ENCODE peak calls at places on chromosome 5, in seven cellular contexts. M is lung, F is spleen, N is upper lobe of left lung, A is sigmoid colon, Z is dorsolateral prefrontal cortex, C is tibial artery. V is an unnamed sample.
A peak's percentile ranks its signal among the peaks of the same experiment; 100 is the strongest.

GRCh38 chr5:96664669-96665068 is 2.5 kb downstream of the CAST start:
- DNase-seq in M (no peak), F (no peak), N (no peak), A (no peak), Z (no peak), C (no peak), V (no peak)

GRCh38 chr5:84287964-84288363 is 96.7 kb downstream of the EDIL3 start:
- DNase-seq in M (no peak), F (no peak), N (no peak), A (no peak), Z (no peak), C (no peak), V (no peak)

GRCh38 chr5:179227578-179228311 is 117.5 kb downstream of the ADAMTS2 start:
- DNase-seq in M (no peak), F (peak; percentile 69), N (peak; percentile 16), A (peak; percentile 45), Z (no peak), C (peak; percentile 19), V (no peak)

GRCh38 chr5:16727937-16728336 is 111.1 kb upstream of the RETREG1 start:
- DNase-seq in M (no peak), F (no peak), N (peak; percentile 51), A (peak; percentile 69), Z (no peak), C (peak; percentile 33), V (peak; percentile 18)

GRCh38 chr5:16626696-16627264 is 10.0 kb upstream of the RETREG1 start:
- DNase-seq in M (no peak), F (no peak), N (no peak), A (no peak), Z (no peak), C (no peak), V (no peak)

GRCh38 chr5:103446813-103447212 is 115.8 kb downstream of the NUDT12 start:
- DNase-seq in M (no peak), F (no peak), N (no peak), A (no peak), Z (no peak), C (no peak), V (no peak)

GRCh38 chr5:55188656-55189380 is 15.8 kb upstream of the CDC20B start:
- DNase-seq in M (no peak), F (no peak), N (no peak), A (no peak), Z (no peak), C (no peak), V (peak; percentile 98)

GRCh38 chr5:116622375-116623075 is 47.9 kb upstream of the SEMA6A start:
- DNase-seq in M (no peak), F (no peak), N (no peak), A (no peak), Z (peak; percentile 30), C (no peak), V (no peak)

GRCh38 chr5:172641359-172642045 is 439 bp downstream of the NEURL1B start:
- DNase-seq in M (no peak), F (peak; percentile 56), N (no peak), A (peak; percentile 74), Z (peak; percentile 19), C (no peak), V (no peak)

GRCh38 chr5:151684690-151685361 is 1.9 kb downstream of the SPARC start:
- DNase-seq in M (peak; percentile 46), F (no peak), N (no peak), A (peak; percentile 87), Z (no peak), C (peak; percentile 69), V (no peak)

GRCh38 chr5:66443462-66444130 is 152.6 kb upstream of the MAST4 start:
- DNase-seq in M (no peak), F (no peak), N (no peak), A (no peak), Z (no peak), C (no peak), V (no peak)

GRCh38 chr5:6818594-6819512 is 105.6 kb downstream of the TENT4A start:
- DNase-seq in M (no peak), F (no peak), N (no peak), A (no peak), Z (no peak), C (no peak), V (no peak)

GRCh38 chr5:87020099-87020934 is 247.4 kb upstream of the RASA1 start:
- DNase-seq in M (peak; percentile 34), F (peak; percentile 76), N (peak; percentile 42), A (no peak), Z (peak; percentile 29), C (peak; percentile 60), V (no peak)

GRCh38 chr5:92370032-92370431 is 986.9 kb upstream of the ARRDC3 start:
- DNase-seq in M (no peak), F (no peak), N (no peak), A (no peak), Z (no peak), C (no peak), V (peak; percentile 13)

GRCh38 chr5:158463971-158464370 is 605.0 kb upstream of the CLINT1 start:
- DNase-seq in M (no peak), F (no peak), N (peak; percentile 37), A (peak; percentile 91), Z (no peak), C (peak; percentile 78), V (no peak)

GRCh38 chr5:180138976-180139730 is 67.6 kb upstream of the RNF130 start:
- DNase-seq in M (peak; percentile 21), F (no peak), N (no peak), A (no peak), Z (no peak), C (no peak), V (no peak)

GRCh38 chr5:126718246-126718868 is 58.6 kb upstream of the LMNB1 start:
- DNase-seq in M (no peak), F (no peak), N (no peak), A (no peak), Z (no peak), C (no peak), V (no peak)

GRCh38 chr5:157026789-157027424 is 32.0 kb downstream of the HAVCR1 start:
- DNase-seq in M (no peak), F (no peak), N (no peak), A (no peak), Z (no peak), C (no peak), V (peak; percentile 62)

GRCh38 chr5:33148076-33148501 is 292.7 kb upstream of the TARS1 start:
- DNase-seq in M (no peak), F (no peak), N (no peak), A (peak; percentile 78), Z (no peak), C (peak; percentile 47), V (no peak)

GRCh38 chr5:165940541-165940940 is 2350.9 kb upstream of the WWC1 start:
- DNase-seq in M (no peak), F (no peak), N (no peak), A (no peak), Z (no peak), C (no peak), V (no peak)

GRCh38 chr5:158119852-158120708 is 261.1 kb upstream of the CLINT1 start:
- DNase-seq in M (no peak), F (no peak), N (no peak), A (no peak), Z (no peak), C (no peak), V (no peak)

GRCh38 chr5:174832811-174833210 is 108.4 kb downstream of the MSX2 start:
- DNase-seq in M (no peak), F (no peak), N (no peak), A (no peak), Z (no peak), C (no peak), V (no peak)

GRCh38 chr5:96529559-96529958 is 96.5 kb upstream of the PCSK1 start:
- DNase-seq in M (no peak), F (no peak), N (no peak), A (no peak), Z (no peak), C (no peak), V (no peak)

GRCh38 chr5:115069087-115069968 is 100.4 kb downstream of the TRIM36 start:
- DNase-seq in M (no peak), F (no peak), N (no peak), A (no peak), Z (peak; percentile 28), C (peak; percentile 25), V (peak; percentile 59)

GRCh38 chr5:163612358-163613149 is 107.1 kb downstream of the MAT2B start:
- DNase-seq in M (no peak), F (no peak), N (no peak), A (no peak), Z (no peak), C (no peak), V (no peak)

GRCh38 chr5:135039526-135040296 is 5.7 kb upstream of the PITX1 start:
- DNase-seq in M (no peak), F (no peak), N (no peak), A (no peak), Z (no peak), C (no peak), V (no peak)
- H3K4me3 ChIP-seq in M (no peak overlapping the region), F (no peak overlapping the region), N (no peak overlapping the region), A (no peak overlapping the region), Z (no peak overlapping the region), C (peak overlapping the region; percentile 48), V (peak overlapping the region; percentile 6)

DNA sequence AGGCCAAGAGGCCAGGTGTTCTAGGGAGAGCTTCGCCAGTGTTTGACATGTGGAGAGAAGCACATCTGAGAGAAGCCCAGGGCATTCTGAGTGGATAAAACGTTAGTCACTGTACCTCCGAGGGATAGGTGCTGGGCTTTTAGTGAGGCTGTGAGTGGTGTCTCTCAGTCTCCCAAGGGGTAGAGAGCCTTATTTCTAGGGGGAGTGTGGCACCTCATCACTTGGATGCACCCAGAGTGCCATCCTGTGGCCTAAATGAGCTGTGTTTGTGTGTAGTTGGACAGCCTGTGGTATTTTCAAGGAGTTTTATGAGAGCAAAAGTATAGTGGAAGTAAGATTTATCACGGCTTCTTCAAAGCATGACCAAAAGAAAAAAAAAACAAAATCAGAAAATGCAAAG is 1046.9 kb upstream of the WWC1 start:
- DNase-seq in M (no peak), F (no peak), N (no peak), A (no peak), Z (no peak), C (no peak), V (peak; percentile 25)
- TF ChIP-seq CTCF in M (no peak), F (no peak), N (no peak), A (no peak), Z (peak; percentile 31), C (no peak), V (peak; percentile 84)

GRCh38 chr5:57776035-57776434 is 293.4 kb upstream of the ACTBL2 start:
- DNase-seq in M (no peak), F (no peak), N (no peak), A (no peak), Z (no peak), C (no peak), V (no peak)
- H3K4me3 ChIP-seq in M (no peak overlapping the region), F (no peak overlapping the region), N (no peak overlapping the region), A (no peak overlapping the region), Z (no peak overlapping the region), C (no peak overlapping the region), V (no peak overlapping the region)

GRCh38 chr5:138068742-138069375 is 15.0 kb upstream of the WNT8A start:
- DNase-seq in M (peak; percentile 80), F (peak; percentile 84), N (peak; percentile 77), A (peak; percentile 77), Z (peak; percentile 45), C (peak; percentile 72), V (peak; percentile 39)

GRCh38 chr5:138064526-138064925 is 19.3 kb upstream of the WNT8A start:
- DNase-seq in M (no peak), F (peak; percentile 13), N (no peak), A (no peak), Z (no peak), C (no peak), V (no peak)

DNA sequence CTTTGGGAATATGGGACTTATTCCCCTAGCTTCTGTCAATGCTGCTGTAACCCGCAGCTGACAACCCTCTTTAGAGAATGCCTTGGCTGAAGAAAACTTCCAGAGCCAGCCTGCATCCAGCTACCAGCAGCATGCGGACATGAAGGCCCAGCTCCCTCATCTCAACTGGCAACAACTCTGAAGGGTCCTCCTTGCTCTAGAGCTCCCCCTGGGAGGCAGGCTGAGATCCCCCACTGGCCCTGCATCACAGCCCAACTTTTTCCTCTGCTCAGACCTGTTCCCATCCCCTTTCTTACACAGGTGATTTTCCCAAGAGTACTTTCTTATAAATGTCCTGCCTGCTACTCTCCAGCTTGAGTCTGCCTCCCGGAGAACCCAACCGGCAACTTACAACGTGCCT is 18.7 kb upstream of the WNT8A start:
- DNase-seq in M (no peak), F (no peak), N (no peak), A (no peak), Z (no peak), C (no peak), V (no peak)
- TF ChIP-seq CTCF in M (no peak), F (no peak), N (no peak), A (no peak), Z (no peak), C (no peak), V (no peak)

V was measured in LNCaP clone FGC.